ENCODE peak calls at places on chromosomes 5 and 9, in ten cellular contexts. One of them, this sample, is unnamed.

GRCh38 chr5:157273131-157273556 is 7.2 kb downstream of the CYFIP2 start:
- ATAC-seq in right cardiac atrium: no peak
- ATAC-seq in Right ventricle myocardium superior: no peak
- ATAC-seq in CD8-positive, alpha-beta T cell: no peak
- ATAC-seq in natural killer cell: peak
- ATAC-seq in GM23338: no peak
- ATAC-seq in aorta: no peak
- ATAC-seq in Panc1: no peak
- ATAC-seq in CD4-positive, CD25-positive, alpha-beta regulatory T cell: peak
- ATAC-seq in foreskin keratinocyte: no peak
- ATAC-seq in this sample: peak

GRCh38 chr5:31741496-31741895 is 102.6 kb downstream of the PDZD2 start:
- ATAC-seq in right cardiac atrium: peak
- ATAC-seq in Right ventricle myocardium superior: peak
- ATAC-seq in CD8-positive, alpha-beta T cell: no peak
- ATAC-seq in natural killer cell: no peak
- ATAC-seq in GM23338: no peak
- ATAC-seq in aorta: peak
- ATAC-seq in Panc1: no peak
- ATAC-seq in CD4-positive, CD25-positive, alpha-beta regulatory T cell: no peak
- ATAC-seq in foreskin keratinocyte: no peak
- ATAC-seq in this sample: no peak

GRCh38 chr5:130398825-130399224 is 494.6 kb downstream of the CHSY3 start:
- ATAC-seq in right cardiac atrium: no peak
- ATAC-seq in Right ventricle myocardium superior: no peak
- ATAC-seq in CD8-positive, alpha-beta T cell: no peak
- ATAC-seq in natural killer cell: no peak
- ATAC-seq in GM23338: no peak
- ATAC-seq in aorta: no peak
- ATAC-seq in Panc1: no peak
- ATAC-seq in CD4-positive, CD25-positive, alpha-beta regulatory T cell: no peak
- ATAC-seq in foreskin keratinocyte: no peak
- ATAC-seq in this sample: no peak

GRCh38 chr5:5649641-5650040 is 227.2 kb downstream of the ICE1 start:
- ATAC-seq in right cardiac atrium: peak
- ATAC-seq in Right ventricle myocardium superior: peak
- ATAC-seq in CD8-positive, alpha-beta T cell: no peak
- ATAC-seq in natural killer cell: no peak
- ATAC-seq in GM23338: no peak
- ATAC-seq in aorta: no peak
- ATAC-seq in Panc1: peak
- ATAC-seq in CD4-positive, CD25-positive, alpha-beta regulatory T cell: no peak
- ATAC-seq in foreskin keratinocyte: no peak
- ATAC-seq in this sample: no peak

GRCh38 chr9:86659413-86660046 is 287.8 kb downstream of the GAS1 start:
- ATAC-seq in right cardiac atrium: no peak
- ATAC-seq in Right ventricle myocardium superior: no peak
- ATAC-seq in CD8-positive, alpha-beta T cell: no peak
- ATAC-seq in natural killer cell: no peak
- ATAC-seq in GM23338: no peak
- ATAC-seq in aorta: no peak
- ATAC-seq in Panc1: no peak
- ATAC-seq in CD4-positive, CD25-positive, alpha-beta regulatory T cell: no peak
- ATAC-seq in foreskin keratinocyte: peak
- ATAC-seq in this sample: no peak

GRCh38 chr9:127550751-127551150 is 61.3 kb upstream of the STXBP1 start:
- ATAC-seq in right cardiac atrium: no peak
- ATAC-seq in Right ventricle myocardium superior: peak
- ATAC-seq in CD8-positive, alpha-beta T cell: no peak
- ATAC-seq in natural killer cell: no peak
- ATAC-seq in GM23338: no peak
- ATAC-seq in aorta: no peak
- ATAC-seq in Panc1: no peak
- ATAC-seq in CD4-positive, CD25-positive, alpha-beta regulatory T cell: no peak
- ATAC-seq in foreskin keratinocyte: no peak
- ATAC-seq in this sample: no peak

GRCh38 chr5:163489745-163490075 is 15.7 kb upstream of the MAT2B start:
- ATAC-seq in right cardiac atrium: no peak
- ATAC-seq in Right ventricle myocardium superior: no peak
- ATAC-seq in CD8-positive, alpha-beta T cell: no peak
- ATAC-seq in natural killer cell: no peak
- ATAC-seq in GM23338: no peak
- ATAC-seq in aorta: no peak
- ATAC-seq in Panc1: no peak
- ATAC-seq in CD4-positive, CD25-positive, alpha-beta regulatory T cell: no peak
- ATAC-seq in foreskin keratinocyte: no peak
- ATAC-seq in this sample: no peak

GRCh38 chr5:57784106-57784505 is 301.5 kb upstream of the ACTBL2 start:
- ATAC-seq in right cardiac atrium: no peak
- ATAC-seq in Right ventricle myocardium superior: peak
- ATAC-seq in CD8-positive, alpha-beta T cell: no peak
- ATAC-seq in natural killer cell: no peak
- ATAC-seq in GM23338: no peak
- ATAC-seq in aorta: no peak
- ATAC-seq in Panc1: no peak
- ATAC-seq in CD4-positive, CD25-positive, alpha-beta regulatory T cell: no peak
- ATAC-seq in foreskin keratinocyte: no peak
- ATAC-seq in this sample: no peak

GRCh38 chr9:88988796-88989641 is 2.2 kb upstream of the S1PR3 start:
- ATAC-seq in right cardiac atrium: no peak
- ATAC-seq in Right ventricle myocardium superior: no peak
- ATAC-seq in CD8-positive, alpha-beta T cell: peak
- ATAC-seq in natural killer cell: peak
- ATAC-seq in GM23338: no peak
- ATAC-seq in aorta: no peak
- ATAC-seq in Panc1: no peak
- ATAC-seq in CD4-positive, CD25-positive, alpha-beta regulatory T cell: peak
- ATAC-seq in foreskin keratinocyte: peak
- ATAC-seq in this sample: peak

GRCh38 chr9:126834672-126835071 is 25.8 kb upstream of the ZBTB34 start:
- ATAC-seq in right cardiac atrium: no peak
- ATAC-seq in Right ventricle myocardium superior: no peak
- ATAC-seq in CD8-positive, alpha-beta T cell: no peak
- ATAC-seq in natural killer cell: no peak
- ATAC-seq in GM23338: no peak
- ATAC-seq in aorta: no peak
- ATAC-seq in Panc1: no peak
- ATAC-seq in CD4-positive, CD25-positive, alpha-beta regulatory T cell: no peak
- ATAC-seq in foreskin keratinocyte: no peak
- ATAC-seq in this sample: no peak

GRCh38 chr9:110114888-110115259 is 93.1 kb downstream of the C9orf152 start:
- ATAC-seq in right cardiac atrium: peak
- ATAC-seq in Right ventricle myocardium superior: peak
- ATAC-seq in CD8-positive, alpha-beta T cell: no peak
- ATAC-seq in natural killer cell: no peak
- ATAC-seq in GM23338: peak
- ATAC-seq in aorta: peak
- ATAC-seq in Panc1: no peak
- ATAC-seq in CD4-positive, CD25-positive, alpha-beta regulatory T cell: no peak
- ATAC-seq in foreskin keratinocyte: no peak
- ATAC-seq in this sample: no peak

GRCh38 chr5:138528208-138528607 is 14.8 kb downstream of the ETF1 start:
- ATAC-seq in right cardiac atrium: no peak
- ATAC-seq in Right ventricle myocardium superior: no peak
- ATAC-seq in CD8-positive, alpha-beta T cell: no peak
- ATAC-seq in natural killer cell: no peak
- ATAC-seq in GM23338: no peak
- ATAC-seq in aorta: no peak
- ATAC-seq in Panc1: no peak
- ATAC-seq in CD4-positive, CD25-positive, alpha-beta regulatory T cell: no peak
- ATAC-seq in foreskin keratinocyte: no peak
- ATAC-seq in this sample: no peak

GRCh38 chr9:19875291-19875910 is 86.6 kb upstream of the SLC24A2 start:
- ATAC-seq in right cardiac atrium: no peak
- ATAC-seq in Right ventricle myocardium superior: no peak
- ATAC-seq in CD8-positive, alpha-beta T cell: no peak
- ATAC-seq in natural killer cell: no peak
- ATAC-seq in GM23338: no peak
- ATAC-seq in aorta: no peak
- ATAC-seq in Panc1: no peak
- ATAC-seq in CD4-positive, CD25-positive, alpha-beta regulatory T cell: no peak
- ATAC-seq in foreskin keratinocyte: no peak
- ATAC-seq in this sample: no peak

GRCh38 chr5:81171769-81172168 is 61.4 kb upstream of the CKMT2 start:
- ATAC-seq in right cardiac atrium: no peak
- ATAC-seq in Right ventricle myocardium superior: no peak
- ATAC-seq in CD8-positive, alpha-beta T cell: no peak
- ATAC-seq in natural killer cell: no peak
- ATAC-seq in GM23338: no peak
- ATAC-seq in aorta: no peak
- ATAC-seq in Panc1: no peak
- ATAC-seq in CD4-positive, CD25-positive, alpha-beta regulatory T cell: no peak
- ATAC-seq in foreskin keratinocyte: peak
- ATAC-seq in this sample: no peak

GRCh38 chr5:94793816-94794198 is 175.3 kb downstream of the SLF1 start:
- ATAC-seq in right cardiac atrium: no peak
- ATAC-seq in Right ventricle myocardium superior: no peak
- ATAC-seq in CD8-positive, alpha-beta T cell: peak
- ATAC-seq in natural killer cell: peak
- ATAC-seq in GM23338: no peak
- ATAC-seq in aorta: no peak
- ATAC-seq in Panc1: no peak
- ATAC-seq in CD4-positive, CD25-positive, alpha-beta regulatory T cell: peak
- ATAC-seq in foreskin keratinocyte: no peak
- ATAC-seq in this sample: peak

GRCh38 chr5:172806897-172807672 is 27.0 kb upstream of the ERGIC1 start:
- ATAC-seq in right cardiac atrium: peak
- ATAC-seq in Right ventricle myocardium superior: peak
- ATAC-seq in CD8-positive, alpha-beta T cell: peak
- ATAC-seq in natural killer cell: peak
- ATAC-seq in GM23338: peak
- ATAC-seq in aorta: peak
- ATAC-seq in Panc1: peak
- ATAC-seq in CD4-positive, CD25-positive, alpha-beta regulatory T cell: peak
- ATAC-seq in foreskin keratinocyte: peak
- ATAC-seq in this sample: peak

GRCh38 chr5:40001796-40002195 is 577.0 kb upstream of the DAB2 start:
- ATAC-seq in right cardiac atrium: no peak
- ATAC-seq in Right ventricle myocardium superior: no peak
- ATAC-seq in CD8-positive, alpha-beta T cell: no peak
- ATAC-seq in natural killer cell: no peak
- ATAC-seq in GM23338: no peak
- ATAC-seq in aorta: no peak
- ATAC-seq in Panc1: no peak
- ATAC-seq in CD4-positive, CD25-positive, alpha-beta regulatory T cell: no peak
- ATAC-seq in foreskin keratinocyte: no peak
- ATAC-seq in this sample: no peak

GRCh38 chr9:133367778-133368177 is 8.1 kb downstream of the SURF4 start:
- ATAC-seq in right cardiac atrium: no peak
- ATAC-seq in Right ventricle myocardium superior: no peak
- ATAC-seq in CD8-positive, alpha-beta T cell: no peak
- ATAC-seq in natural killer cell: no peak
- ATAC-seq in GM23338: no peak
- ATAC-seq in aorta: no peak
- ATAC-seq in Panc1: no peak
- ATAC-seq in CD4-positive, CD25-positive, alpha-beta regulatory T cell: no peak
- ATAC-seq in foreskin keratinocyte: no peak
- ATAC-seq in this sample: no peak

GRCh38 chr5:135342227-135342859 is 56.7 kb downstream of the MACROH2A1 start:
- ATAC-seq in right cardiac atrium: no peak
- ATAC-seq in Right ventricle myocardium superior: no peak
- ATAC-seq in CD8-positive, alpha-beta T cell: no peak
- ATAC-seq in natural killer cell: no peak
- ATAC-seq in GM23338: no peak
- ATAC-seq in aorta: no peak
- ATAC-seq in Panc1: no peak
- ATAC-seq in CD4-positive, CD25-positive, alpha-beta regulatory T cell: no peak
- ATAC-seq in foreskin keratinocyte: no peak
- ATAC-seq in this sample: no peak

GRCh38 chr5:36723921-36724320 is 117.5 kb downstream of the SLC1A3 start:
- ATAC-seq in right cardiac atrium: no peak
- ATAC-seq in Right ventricle myocardium superior: peak
- ATAC-seq in CD8-positive, alpha-beta T cell: no peak
- ATAC-seq in natural killer cell: no peak
- ATAC-seq in GM23338: no peak
- ATAC-seq in aorta: peak
- ATAC-seq in Panc1: no peak
- ATAC-seq in CD4-positive, CD25-positive, alpha-beta regulatory T cell: no peak
- ATAC-seq in foreskin keratinocyte: no peak
- ATAC-seq in this sample: no peak

GRCh38 chr9:108655818-108656217 is 200.0 kb downstream of the ACTL7B start:
- ATAC-seq in right cardiac atrium: no peak
- ATAC-seq in Right ventricle myocardium superior: no peak
- ATAC-seq in CD8-positive, alpha-beta T cell: no peak
- ATAC-seq in natural killer cell: no peak
- ATAC-seq in GM23338: no peak
- ATAC-seq in aorta: no peak
- ATAC-seq in Panc1: no peak
- ATAC-seq in CD4-positive, CD25-positive, alpha-beta regulatory T cell: no peak
- ATAC-seq in foreskin keratinocyte: no peak
- ATAC-seq in this sample: no peak

GRCh38 chr9:100595391-100596199 is 17.7 kb downstream of the CAVIN4 start:
- ATAC-seq in right cardiac atrium: peak
- ATAC-seq in Right ventricle myocardium superior: peak
- ATAC-seq in CD8-positive, alpha-beta T cell: no peak
- ATAC-seq in natural killer cell: no peak
- ATAC-seq in GM23338: peak
- ATAC-seq in aorta: peak
- ATAC-seq in Panc1: peak
- ATAC-seq in CD4-positive, CD25-positive, alpha-beta regulatory T cell: no peak
- ATAC-seq in foreskin keratinocyte: peak
- ATAC-seq in this sample: peak